ENCODE peak calls at places on chromosomes 7 and 10, in nine cellular contexts. R is transverse colon, J is sigmoid colon, G is SK-N-SH, A is K562, S is stomach, X is HepG2, O is esophagus muscularis mucosa, N is H1. Y is an unnamed sample.

GRCh38 chr7:31767686-31768358 is 80.8 kb downstream of the PPP1R17 start:
- DNase-seq in N (peak; percentile 64), A (no peak), S (no peak), O (no peak), G (no peak), R (no peak), X (no peak), J (no peak), Y (no peak)

GRCh38 chr10:127973810-127974311 is 67.0 kb downstream of the PTPRE start:
- DNase-seq in N (peak; percentile 36), J (peak; percentile 58), O (no peak), R (no peak), S (no peak), G (peak; percentile 62), A (no peak), X (no peak), Y (peak; percentile 65)

GRCh38 chr10:81479316-81479715 is 395.7 kb upstream of the NRG3 start:
- DNase-seq in O (no peak), N (no peak), X (no peak), G (no peak), A (no peak), S (no peak), R (no peak), J (no peak), Y (no peak)

GRCh38 chr7:44335184-44335583 is 9.8 kb upstream of the CAMK2B start:
- DNase-seq in A (no peak), X (no peak), J (no peak), S (no peak), O (no peak), N (no peak), G (no peak), R (no peak), Y (no peak)

GRCh38 chr10:122551450-122551849 is 9.1 kb upstream of the DMBT1 start:
- DNase-seq in R (no peak), S (no peak), N (no peak), O (no peak), X (peak; percentile 36), J (no peak), A (no peak), G (no peak), Y (no peak)

GRCh38 chr7:143416565-143417149 is 8.0 kb upstream of the EPHA1 start:
- DNase-seq in N (no peak), O (no peak), R (no peak), X (peak; percentile 48), S (no peak), A (peak; percentile 82), J (no peak), G (peak; percentile 82), Y (no peak)

GRCh38 chr7:42097756-42098155 is 139.3 kb downstream of the GLI3 start:
- DNase-seq in G (no peak), S (no peak), O (no peak), X (peak; percentile 3), N (no peak), R (no peak), J (no peak), A (no peak), Y (no peak)

GRCh38 chr10:3886191-3886590 is 101.2 kb upstream of the KLF6 start:
- DNase-seq in J (peak; percentile 87), G (peak; percentile 58), A (peak; percentile 41), N (peak; percentile 25), O (no peak), X (no peak), R (no peak), S (no peak), Y (no peak)

GRCh38 chr7:70189261-70189660 is 591.0 kb downstream of the AUTS2 start:
- DNase-seq in J (no peak), X (no peak), G (no peak), S (no peak), R (no peak), O (no peak), A (no peak), N (no peak), Y (no peak)

GRCh38 chr7:155763721-155764431 is 48.4 kb downstream of the SHH start:
- DNase-seq in A (no peak), O (no peak), S (no peak), G (no peak), R (no peak), J (no peak), N (no peak), X (no peak), Y (no peak)
- TF ChIP-seq EP300 in A (no peak), O (no peak), S (no peak), G (no peak), R (no peak), J (no peak), N (no peak), X (no peak), Y (no peak)

DNA sequence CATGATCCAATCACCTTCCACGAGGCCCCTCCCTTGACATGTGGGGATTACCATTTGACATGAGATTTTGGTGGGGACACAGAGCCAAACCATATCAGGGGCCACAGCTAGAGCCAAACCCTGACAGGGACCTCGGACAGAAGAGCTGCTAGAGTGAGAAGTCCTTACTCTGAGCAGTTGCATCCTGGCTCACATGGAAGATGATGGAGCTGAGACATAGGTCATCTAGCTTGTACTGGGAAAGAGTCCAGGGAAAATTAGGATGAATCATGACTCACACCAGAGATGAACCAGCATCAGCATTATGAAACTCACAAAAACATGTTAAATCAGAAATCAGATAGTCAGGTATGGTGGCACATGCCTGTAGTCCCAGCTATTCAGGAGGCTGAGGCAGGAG is 12.8 kb upstream of the FMC1 start:
- DNase-seq in X (no peak), A (no peak), R (no peak), N (no peak), G (no peak), J (no peak), O (no peak), S (no peak), Y (no peak)
- H3K4me3 ChIP-seq in X (no peak overlapping the region), A (no peak overlapping the region), R (no peak overlapping the region), N (no peak overlapping the region), G (no peak overlapping the region), J (no peak overlapping the region), O (no peak overlapping the region), S (no peak overlapping the region), Y (no peak overlapping the region)

DNA sequence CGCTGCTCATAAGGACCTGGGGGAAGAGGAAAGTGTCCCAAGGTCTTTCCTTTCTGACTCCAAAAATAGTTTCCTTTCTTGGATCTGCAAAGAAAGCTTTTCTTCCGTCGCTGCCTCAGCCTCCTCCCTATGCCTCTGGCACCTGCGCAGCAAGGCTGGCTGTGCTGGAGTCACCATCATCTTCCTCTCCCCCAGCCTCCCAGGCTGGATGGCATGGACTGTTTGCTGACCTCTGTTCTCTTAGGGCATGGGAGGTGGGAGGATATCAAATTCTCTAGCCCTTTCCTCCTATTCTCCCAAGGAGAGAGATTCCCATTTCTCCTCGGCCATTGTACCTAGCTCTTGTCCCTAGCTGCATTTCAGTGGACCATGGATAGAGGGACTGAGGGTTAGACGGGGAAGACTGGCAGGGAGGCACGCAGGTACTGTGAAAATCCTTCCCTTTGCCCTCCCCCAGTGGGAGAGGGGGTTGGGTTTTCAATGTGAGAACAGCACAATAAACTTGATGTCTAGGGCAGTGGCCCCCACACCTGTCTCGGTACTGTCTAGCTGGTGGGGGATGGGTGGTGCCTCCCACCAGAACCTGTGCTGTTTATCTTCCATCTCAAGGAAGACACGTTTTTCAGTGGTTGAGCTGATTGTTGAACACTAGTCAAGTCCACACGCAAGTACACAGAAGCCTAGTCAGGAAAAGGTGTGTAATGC is 2.6 kb downstream of the PPP1R35 start:
- DNase-seq in S (no peak), G (no peak), X (no peak), A (peak; percentile 48), R (no peak), O (no peak), N (no peak), J (peak; percentile 57), Y (no peak)
- TF ChIP-seq POLR2AphosphoS5 in S (no peak), G (peak; percentile 42), X (peak; percentile 17), A (peak; percentile 45), R (no peak), O (no peak), N (peak; percentile 27), J (no peak), Y (no peak)

GRCh38 chr10:30840386-30841074 is 191.1 kb downstream of the ZNF438 start:
- DNase-seq in N (no peak), X (no peak), S (no peak), G (no peak), O (no peak), A (no peak), R (no peak), J (peak; percentile 87), Y (no peak)
- TF ChIP-seq EP300 in N (no peak), X (no peak), S (no peak), G (no peak), O (no peak), A (no peak), R (no peak), J (no peak), Y (no peak)

GRCh38 chr7:131117439-131117838 is 210.2 kb upstream of the MKLN1 start:
- DNase-seq in X (no peak), J (no peak), A (no peak), O (no peak), R (no peak), S (no peak), N (no peak), G (no peak), Y (no peak)
- H3K4me3 ChIP-seq in X (no peak overlapping the region), J (no peak overlapping the region), A (no peak overlapping the region), O (no peak overlapping the region), R (no peak overlapping the region), S (no peak overlapping the region), N (no peak overlapping the region), G (no peak overlapping the region), Y (no peak overlapping the region)

GRCh38 chr10:86523348-86523747 is 1.8 kb upstream of the WAPL start:
- DNase-seq in S (no peak), X (peak; percentile 21), A (peak; percentile 43), G (peak; percentile 37), R (no peak), N (no peak), O (no peak), J (no peak), Y (no peak)

GRCh38 chr10:86522385-86522855 is 828 bp upstream of the WAPL start:
- DNase-seq in J (no peak), S (no peak), X (no peak), R (no peak), A (peak; percentile 12), O (no peak), N (no peak), G (no peak), Y (no peak)

GRCh38 chr10:86521620-86522384 is at the start of gene WAPL:
- DNase-seq in X (peak; percentile 87), A (peak; percentile 92), N (peak; percentile 67), O (peak; percentile 98), G (peak; percentile 98), J (peak; percentile 98), S (peak; percentile 97), R (peak; percentile 96), Y (peak; percentile 95)

GRCh38 chr10:86518781-86519180 is 2.8 kb downstream of the WAPL start:
- DNase-seq in N (no peak), A (no peak), X (no peak), S (no peak), G (no peak), R (no peak), J (no peak), O (no peak), Y (no peak)

GRCh38 chr10:86520871-86521619 is 547 bp downstream of the WAPL start:
- DNase-seq in R (peak; percentile 66), A (peak; percentile 58), S (peak; percentile 61), G (peak; percentile 78), X (peak; percentile 40), O (no peak), J (peak; percentile 76), N (no peak), Y (peak; percentile 85)
- TF ChIP-seq POLR2AphosphoS5 in R (no peak), A (peak; percentile 18), S (no peak), G (peak; percentile 80), X (peak; percentile 73), O (peak; percentile 39), J (no peak), N (no peak), Y (no peak)

GRCh38 chr10:120944586-120945125 is 93.5 kb downstream of the WDR11 start:
- DNase-seq in A (no peak), O (no peak), X (no peak), R (no peak), J (no peak), S (no peak), G (no peak), N (no peak), Y (no peak)
- TF ChIP-seq EP300 in A (no peak), O (no peak), X (no peak), R (no peak), J (no peak), S (no peak), G (no peak), N (no peak), Y (no peak)